ENCODE peak calls at places on chromosomes 3 and 15, in eight cellular contexts. G, U, V, B, H, E, X and I are unnamed samples.
A peak's percentile ranks its signal among the peaks of the same experiment; 100 is the strongest.

GRCh38 chr15:76177491-76178040 is 117.8 kb downstream of the TMEM266 start:
- DNase-seq in G (no peak), U (peak; percentile 81), V (no peak), B (no peak), H (peak; percentile 61), E (no peak), X (peak; percentile 97), I (no peak)

GRCh38 chr3:49256152-49256551 is 20.9 kb downstream of the C3orf62 start:
- DNase-seq in G (no peak), U (no peak), V (no peak), B (no peak), H (no peak), E (no peak), X (no peak), I (no peak)

GRCh38 chr15:87219650-87220615 is 1036.6 kb downstream of the NTRK3 start:
- DNase-seq in G (no peak), U (no peak), V (no peak), B (no peak), H (no peak), E (no peak), X (no peak), I (no peak)

GRCh38 chr15:41881925-41882688 is 11.7 kb downstream of the SPTBN5 start:
- DNase-seq in G (peak; percentile 45), U (no peak), V (peak; percentile 79), B (peak; percentile 68), H (no peak), E (no peak), X (peak; percentile 27), I (no peak)

GRCh38 chr15:70098461-70099166 is 897 bp upstream of the TLE3 start:
- DNase-seq in G (peak; percentile 60), U (no peak), V (peak; percentile 89), B (peak; percentile 77), H (no peak), E (no peak), X (peak; percentile 57), I (peak; percentile 53)

GRCh38 chr15:78299302-78300102 is at the start of gene SKIC8:
- DNase-seq in G (peak; percentile 93), U (peak; percentile 92), V (peak; percentile 97), B (peak; percentile 95), H (peak; percentile 62), E (peak; percentile 71), X (peak; percentile 97), I (peak; percentile 87)

GRCh38 chr15:36964626-36965025 is 135.7 kb downstream of the MEIS2 start:
- DNase-seq in G (no peak), U (no peak), V (no peak), B (no peak), H (no peak), E (no peak), X (no peak), I (no peak)

GRCh38 chr3:127403795-127404194 is 115.9 kb upstream of the PRR20G start:
- DNase-seq in G (no peak), U (no peak), V (peak; percentile 7), B (no peak), H (no peak), E (no peak), X (no peak), I (no peak)

GRCh38 chr3:154089416-154090115 is 31.6 kb upstream of the ARHGEF26 start:
- DNase-seq in G (no peak), U (no peak), V (no peak), B (no peak), H (no peak), E (no peak), X (peak; percentile 50), I (no peak)

GRCh38 chr3:189158034-189158433 is 13.7 kb upstream of the TPRG1 start:
- DNase-seq in G (no peak), U (no peak), V (no peak), B (no peak), H (no peak), E (no peak), X (no peak), I (no peak)

GRCh38 chr3:108602249-108602934 is 12.9 kb downstream of the DZIP3 start:
- DNase-seq in G (no peak), U (no peak), V (no peak), B (no peak), H (no peak), E (no peak), X (peak; percentile 17), I (no peak)

GRCh38 chr3:52350436-52350835 is 34.3 kb downstream of the DNAH1 start:
- DNase-seq in G (no peak), U (no peak), V (no peak), B (no peak), H (no peak), E (no peak), X (no peak), I (no peak)

GRCh38 chr3:129467934-129468333 is 27.9 kb downstream of the IFT122 start:
- DNase-seq in G (no peak), U (no peak), V (no peak), B (no peak), H (no peak), E (no peak), X (no peak), I (no peak)

GRCh38 chr15:60358935-60359672 is 38.7 kb downstream of the ANXA2 start:
- DNase-seq in G (no peak), U (no peak), V (no peak), B (no peak), H (no peak), E (no peak), X (peak; percentile 61), I (no peak)

GRCh38 chr3:71513495-71513894 is 70.0 kb downstream of the FOXP1 start:
- DNase-seq in G (no peak), U (no peak), V (peak; percentile 35), B (no peak), H (no peak), E (no peak), X (no peak), I (no peak)

GRCh38 chr15:73988075-73988969 is 3.8 kb downstream of the STOML1 start:
- DNase-seq in G (no peak), U (peak; percentile 27), V (no peak), B (no peak), H (no peak), E (no peak), X (peak; percentile 40), I (no peak)

GRCh38 chr3:30963223-30963722 is 68.8 kb upstream of the GADL1 start:
- DNase-seq in G (no peak), U (no peak), V (no peak), B (no peak), H (no peak), E (no peak), X (no peak), I (no peak)

DNA sequence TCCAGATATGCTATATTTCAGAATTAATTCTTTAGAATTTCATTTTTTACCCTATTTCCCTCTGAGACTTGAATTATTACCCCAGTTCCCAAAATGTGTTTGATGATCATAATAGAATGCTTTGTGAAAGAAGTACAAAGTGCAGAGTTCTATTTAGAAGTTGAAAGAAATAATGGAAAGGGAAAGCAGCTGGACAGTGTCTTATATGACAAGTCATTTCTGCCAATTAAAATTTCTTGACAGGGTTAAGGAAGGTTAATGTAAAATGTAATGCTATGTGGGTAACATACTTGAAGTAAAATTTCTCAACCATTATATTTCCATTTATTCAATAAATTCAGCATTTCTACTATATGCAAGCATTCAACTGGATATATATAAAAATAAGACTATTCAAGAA is 33.1 kb downstream of the FGF7 start:
- DNase-seq in G (no peak), U (no peak), V (no peak), B (no peak), H (no peak), E (no peak), X (no peak), I (no peak)
- TF ChIP-seq CTCF in G (no peak), U (no peak), V (no peak), B (no peak), H (no peak), E (no peak), X (no peak), I (no peak)

GRCh38 chr3:172051310-172051956 is 12.1 kb downstream of the FNDC3B start:
- DNase-seq in G (no peak), U (no peak), V (no peak), B (no peak), H (no peak), E (no peak), X (no peak), I (no peak)

GRCh38 chr3:172052405-172052804 is 13.0 kb downstream of the FNDC3B start:
- DNase-seq in G (no peak), U (no peak), V (no peak), B (no peak), H (no peak), E (no peak), X (no peak), I (no peak)

GRCh38 chr3:172054115-172054764 is 14.9 kb downstream of the FNDC3B start:
- DNase-seq in G (no peak), U (no peak), V (no peak), B (no peak), H (no peak), E (no peak), X (no peak), I (no peak)

GRCh38 chr3:172048599-172048998 is 9.2 kb downstream of the FNDC3B start:
- DNase-seq in G (no peak), U (no peak), V (no peak), B (no peak), H (no peak), E (no peak), X (no peak), I (no peak)

DNA sequence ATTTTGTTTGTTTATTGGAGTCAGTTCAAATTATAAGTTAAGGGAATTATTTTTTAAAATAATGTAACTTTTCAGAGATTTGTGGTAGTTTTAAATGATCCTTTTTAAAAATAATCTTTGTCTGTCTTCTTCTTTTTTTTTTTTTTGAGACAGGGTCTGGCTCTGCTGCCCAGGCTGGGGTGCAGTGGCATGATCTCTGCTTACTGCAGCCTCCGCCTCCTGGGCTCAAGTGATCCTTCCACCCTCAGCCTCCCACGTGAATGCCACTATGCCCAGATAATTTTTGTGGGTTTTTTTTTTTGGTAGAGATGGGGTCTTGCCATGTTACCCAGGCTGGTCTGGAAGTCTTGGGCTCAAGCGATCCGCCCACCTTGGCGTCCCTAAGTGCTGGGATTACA is 12.6 kb downstream of the FNDC3B start:
- DNase-seq in G (no peak), U (no peak), V (no peak), B (no peak), H (no peak), E (no peak), X (no peak), I (no peak)
- TF ChIP-seq CTCF in G (no peak), U (no peak), V (no peak), B (no peak), H (no peak), E (no peak), X (no peak), I (no peak)

DNA sequence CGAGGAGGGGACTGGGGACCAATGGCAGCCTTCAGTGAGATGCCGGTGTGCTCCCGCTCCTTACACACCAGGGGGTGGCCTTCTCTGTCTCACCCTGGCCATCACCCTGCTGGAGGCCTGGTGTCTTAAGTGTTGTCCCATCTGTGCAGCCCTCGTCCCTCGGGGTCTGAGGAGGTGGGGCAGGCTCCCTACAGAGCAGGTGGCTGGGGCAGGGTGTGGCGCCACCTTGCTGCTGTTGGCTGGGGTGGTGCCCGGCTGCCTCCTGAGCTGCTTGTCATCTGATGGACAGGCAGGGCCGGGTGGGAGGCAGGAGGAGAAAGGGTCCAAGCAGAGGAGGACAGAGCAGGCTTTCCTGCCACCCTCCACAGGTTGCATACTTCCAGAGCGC is 25.9 kb downstream of the PTPN23 start:
- DNase-seq in G (no peak), U (no peak), V (no peak), B (no peak), H (no peak), E (no peak), X (no peak), I (no peak)
- TF ChIP-seq CTCF in G (no peak), U (no peak), V (peak; percentile 57), B (peak; percentile 56), H (no peak), E (peak; percentile 15), X (no peak), I (no peak)

GRCh38 chr3:142586803-142587406 is 8.4 kb upstream of the ATR start:
- DNase-seq in G (peak; percentile 53), U (peak; percentile 54), V (peak; percentile 62), B (peak; percentile 43), H (no peak), E (no peak), X (peak; percentile 93), I (peak; percentile 28)
- TF ChIP-seq CTCF in G (peak; percentile 68), U (peak; percentile 38), V (peak; percentile 80), B (peak; percentile 75), H (peak; percentile 59), E (peak; percentile 68), X (peak; percentile 46), I (peak; percentile 74)